ENCODE peak calls at places on chromosomes 11 and 22, in seven cellular contexts. One of them, this sample, is unnamed.

GRCh38 chr11:125564357-125564756 is 4.9 kb upstream of the EI24 start:
- DNase-seq in mesenteric fat pad: no peak
- DNase-seq in pancreas: no peak
- DNase-seq in anterior cingulate cortex: no peak
- DNase-seq in thoracic aorta: no peak
- DNase-seq in MCF 10A: no peak
- DNase-seq in activated CD8-positive, alpha-beta memory T cell treated with anti-CD3 and anti-CD28 coated beads, Interleukin-2, amount 10 ng/mL, durations not matched to agents 7 days and 5 days: no peak
- DNase-seq in this sample: no peak

GRCh38 chr11:70483077-70483861 is 84.9 kb downstream of the CTTN start:
- DNase-seq in mesenteric fat pad: no peak
- DNase-seq in pancreas: no peak
- DNase-seq in anterior cingulate cortex: no peak
- DNase-seq in thoracic aorta: no peak
- DNase-seq in MCF 10A: peak; percentile 69
- DNase-seq in activated CD8-positive, alpha-beta memory T cell treated with anti-CD3 and anti-CD28 coated beads, Interleukin-2, amount 10 ng/mL, durations not matched to agents 7 days and 5 days: no peak
- DNase-seq in this sample: peak; percentile 33

GRCh38 chr11:118911113-118911879 is 14.4 kb downstream of the BCL9L start:
- DNase-seq in mesenteric fat pad: no peak
- DNase-seq in pancreas: no peak
- DNase-seq in anterior cingulate cortex: no peak
- DNase-seq in thoracic aorta: no peak
- DNase-seq in MCF 10A: peak; percentile 66
- DNase-seq in activated CD8-positive, alpha-beta memory T cell treated with anti-CD3 and anti-CD28 coated beads, Interleukin-2, amount 10 ng/mL, durations not matched to agents 7 days and 5 days: no peak
- DNase-seq in this sample: no peak

GRCh38 chr11:117502285-117502856 is 174.7 kb downstream of the CEP164 start:
- DNase-seq in mesenteric fat pad: no peak
- DNase-seq in pancreas: no peak
- DNase-seq in anterior cingulate cortex: no peak
- DNase-seq in thoracic aorta: no peak
- DNase-seq in MCF 10A: no peak
- DNase-seq in activated CD8-positive, alpha-beta memory T cell treated with anti-CD3 and anti-CD28 coated beads, Interleukin-2, amount 10 ng/mL, durations not matched to agents 7 days and 5 days: no peak
- DNase-seq in this sample: no peak

GRCh38 chr22:22865311-22866072 is 22.1 kb upstream of the IGLL5 start:
- DNase-seq in mesenteric fat pad: no peak
- DNase-seq in pancreas: no peak
- DNase-seq in anterior cingulate cortex: no peak
- DNase-seq in thoracic aorta: no peak
- DNase-seq in MCF 10A: no peak
- DNase-seq in activated CD8-positive, alpha-beta memory T cell treated with anti-CD3 and anti-CD28 coated beads, Interleukin-2, amount 10 ng/mL, durations not matched to agents 7 days and 5 days: peak; percentile 70
- DNase-seq in this sample: no peak

GRCh38 chr11:461626-462025 is 11.5 kb downstream of the PTDSS2 start:
- DNase-seq in mesenteric fat pad: no peak
- DNase-seq in pancreas: no peak
- DNase-seq in anterior cingulate cortex: no peak
- DNase-seq in thoracic aorta: no peak
- DNase-seq in MCF 10A: no peak
- DNase-seq in activated CD8-positive, alpha-beta memory T cell treated with anti-CD3 and anti-CD28 coated beads, Interleukin-2, amount 10 ng/mL, durations not matched to agents 7 days and 5 days: no peak
- DNase-seq in this sample: no peak

GRCh38 chr11:67287355-67288197 is 1.5 kb upstream of the ANKRD13D start:
- DNase-seq in mesenteric fat pad: no peak
- DNase-seq in pancreas: no peak
- DNase-seq in anterior cingulate cortex: no peak
- DNase-seq in thoracic aorta: no peak
- DNase-seq in MCF 10A: no peak
- DNase-seq in activated CD8-positive, alpha-beta memory T cell treated with anti-CD3 and anti-CD28 coated beads, Interleukin-2, amount 10 ng/mL, durations not matched to agents 7 days and 5 days: peak; percentile 80
- DNase-seq in this sample: no peak

GRCh38 chr11:119077839-119078238 is 6.8 kb upstream of the HMBS start:
- DNase-seq in mesenteric fat pad: no peak
- DNase-seq in pancreas: no peak
- DNase-seq in anterior cingulate cortex: no peak
- DNase-seq in thoracic aorta: no peak
- DNase-seq in MCF 10A: no peak
- DNase-seq in activated CD8-positive, alpha-beta memory T cell treated with anti-CD3 and anti-CD28 coated beads, Interleukin-2, amount 10 ng/mL, durations not matched to agents 7 days and 5 days: no peak
- DNase-seq in this sample: no peak

GRCh38 chr11:85854557-85855340 is 434 bp upstream of the CCDC83 start:
- DNase-seq in mesenteric fat pad: peak; percentile 98
- DNase-seq in pancreas: peak; percentile 96
- DNase-seq in anterior cingulate cortex: peak; percentile 82
- DNase-seq in thoracic aorta: peak; percentile 39
- DNase-seq in MCF 10A: peak; percentile 85
- DNase-seq in activated CD8-positive, alpha-beta memory T cell treated with anti-CD3 and anti-CD28 coated beads, Interleukin-2, amount 10 ng/mL, durations not matched to agents 7 days and 5 days: peak; percentile 94
- DNase-seq in this sample: peak; percentile 91

GRCh38 chr11:44949160-44950035 is 1.3 kb downstream of the TP53I11 start:
- DNase-seq in mesenteric fat pad: no peak
- DNase-seq in pancreas: peak; percentile 41
- DNase-seq in anterior cingulate cortex: peak; percentile 60
- DNase-seq in thoracic aorta: no peak
- DNase-seq in MCF 10A: no peak
- DNase-seq in activated CD8-positive, alpha-beta memory T cell treated with anti-CD3 and anti-CD28 coated beads, Interleukin-2, amount 10 ng/mL, durations not matched to agents 7 days and 5 days: no peak
- DNase-seq in this sample: no peak

GRCh38 chr22:36734171-36735058 is 30.9 kb upstream of the CACNG2 start:
- DNase-seq in mesenteric fat pad: no peak
- DNase-seq in pancreas: peak; percentile 81
- DNase-seq in anterior cingulate cortex: no peak
- DNase-seq in thoracic aorta: no peak
- DNase-seq in MCF 10A: no peak
- DNase-seq in activated CD8-positive, alpha-beta memory T cell treated with anti-CD3 and anti-CD28 coated beads, Interleukin-2, amount 10 ng/mL, durations not matched to agents 7 days and 5 days: no peak
- DNase-seq in this sample: no peak

GRCh38 chr22:40289991-40290459 is 56.3 kb upstream of the ADSL start:
- DNase-seq in mesenteric fat pad: no peak
- DNase-seq in pancreas: no peak
- DNase-seq in anterior cingulate cortex: no peak
- DNase-seq in thoracic aorta: no peak
- DNase-seq in MCF 10A: no peak
- DNase-seq in activated CD8-positive, alpha-beta memory T cell treated with anti-CD3 and anti-CD28 coated beads, Interleukin-2, amount 10 ng/mL, durations not matched to agents 7 days and 5 days: peak; percentile 85
- DNase-seq in this sample: no peak

GRCh38 chr11:58125469-58125868 is at the start of gene OR9I1:
- DNase-seq in mesenteric fat pad: no peak
- DNase-seq in pancreas: no peak
- DNase-seq in anterior cingulate cortex: no peak
- DNase-seq in thoracic aorta: no peak
- DNase-seq in MCF 10A: no peak
- DNase-seq in activated CD8-positive, alpha-beta memory T cell treated with anti-CD3 and anti-CD28 coated beads, Interleukin-2, amount 10 ng/mL, durations not matched to agents 7 days and 5 days: no peak
- DNase-seq in this sample: no peak

GRCh38 chr11:44681698-44682097 is 45.1 kb upstream of the TSPAN18 start:
- DNase-seq in mesenteric fat pad: no peak
- DNase-seq in pancreas: no peak
- DNase-seq in anterior cingulate cortex: no peak
- DNase-seq in thoracic aorta: no peak
- DNase-seq in MCF 10A: peak; percentile 60
- DNase-seq in activated CD8-positive, alpha-beta memory T cell treated with anti-CD3 and anti-CD28 coated beads, Interleukin-2, amount 10 ng/mL, durations not matched to agents 7 days and 5 days: peak; percentile 43
- DNase-seq in this sample: no peak

GRCh38 chr11:103170865-103171264 is 61.6 kb downstream of the DYNC2H1 start:
- DNase-seq in mesenteric fat pad: no peak
- DNase-seq in pancreas: no peak
- DNase-seq in anterior cingulate cortex: no peak
- DNase-seq in thoracic aorta: no peak
- DNase-seq in MCF 10A: peak; percentile 70
- DNase-seq in activated CD8-positive, alpha-beta memory T cell treated with anti-CD3 and anti-CD28 coated beads, Interleukin-2, amount 10 ng/mL, durations not matched to agents 7 days and 5 days: no peak
- DNase-seq in this sample: no peak

GRCh38 chr22:41939981-41940852 is 6.7 kb downstream of the CENPM start:
- DNase-seq in mesenteric fat pad: no peak
- DNase-seq in pancreas: no peak
- DNase-seq in anterior cingulate cortex: no peak
- DNase-seq in thoracic aorta: no peak
- DNase-seq in MCF 10A: no peak
- DNase-seq in activated CD8-positive, alpha-beta memory T cell treated with anti-CD3 and anti-CD28 coated beads, Interleukin-2, amount 10 ng/mL, durations not matched to agents 7 days and 5 days: peak; percentile 99
- DNase-seq in this sample: no peak

GRCh38 chr11:18282626-18283025 is 16.6 kb downstream of the SAA1 start:
- DNase-seq in mesenteric fat pad: no peak
- DNase-seq in pancreas: no peak
- DNase-seq in anterior cingulate cortex: no peak
- DNase-seq in thoracic aorta: no peak
- DNase-seq in MCF 10A: no peak
- DNase-seq in activated CD8-positive, alpha-beta memory T cell treated with anti-CD3 and anti-CD28 coated beads, Interleukin-2, amount 10 ng/mL, durations not matched to agents 7 days and 5 days: no peak
- DNase-seq in this sample: no peak

GRCh38 chr11:80846979-80847378 is 1406.1 kb upstream of the TENM4 start:
- DNase-seq in mesenteric fat pad: no peak
- DNase-seq in pancreas: no peak
- DNase-seq in anterior cingulate cortex: no peak
- DNase-seq in thoracic aorta: no peak
- DNase-seq in MCF 10A: no peak
- DNase-seq in activated CD8-positive, alpha-beta memory T cell treated with anti-CD3 and anti-CD28 coated beads, Interleukin-2, amount 10 ng/mL, durations not matched to agents 7 days and 5 days: no peak
- DNase-seq in this sample: no peak

GRCh38 chr11:123640677-123641494 is 13.5 kb downstream of the SCN3B start:
- DNase-seq in mesenteric fat pad: no peak
- DNase-seq in pancreas: peak; percentile 47
- DNase-seq in anterior cingulate cortex: peak; percentile 33
- DNase-seq in thoracic aorta: no peak
- DNase-seq in MCF 10A: peak; percentile 54
- DNase-seq in activated CD8-positive, alpha-beta memory T cell treated with anti-CD3 and anti-CD28 coated beads, Interleukin-2, amount 10 ng/mL, durations not matched to agents 7 days and 5 days: peak; percentile 60
- DNase-seq in this sample: no peak

GRCh38 chr22:50520826-50521453 is 4.5 kb downstream of the SCO2 start:
- DNase-seq in mesenteric fat pad: no peak
- DNase-seq in pancreas: no peak
- DNase-seq in anterior cingulate cortex: no peak
- DNase-seq in thoracic aorta: no peak
- DNase-seq in MCF 10A: no peak
- DNase-seq in activated CD8-positive, alpha-beta memory T cell treated with anti-CD3 and anti-CD28 coated beads, Interleukin-2, amount 10 ng/mL, durations not matched to agents 7 days and 5 days: no peak
- DNase-seq in this sample: no peak

GRCh38 chr11:61587951-61588695 is 7.2 kb upstream of the SYT7 start:
- DNase-seq in mesenteric fat pad: no peak
- DNase-seq in pancreas: peak; percentile 71
- DNase-seq in anterior cingulate cortex: peak; percentile 46
- DNase-seq in thoracic aorta: no peak
- DNase-seq in MCF 10A: peak; percentile 50
- DNase-seq in activated CD8-positive, alpha-beta memory T cell treated with anti-CD3 and anti-CD28 coated beads, Interleukin-2, amount 10 ng/mL, durations not matched to agents 7 days and 5 days: peak; percentile 58
- DNase-seq in this sample: peak; percentile 13

GRCh38 chr11:92886243-92886905 is 83.1 kb upstream of the MTNR1B start:
- DNase-seq in mesenteric fat pad: no peak
- DNase-seq in pancreas: peak; percentile 53
- DNase-seq in anterior cingulate cortex: peak; percentile 15
- DNase-seq in thoracic aorta: no peak
- DNase-seq in MCF 10A: peak; percentile 76
- DNase-seq in activated CD8-positive, alpha-beta memory T cell treated with anti-CD3 and anti-CD28 coated beads, Interleukin-2, amount 10 ng/mL, durations not matched to agents 7 days and 5 days: no peak
- DNase-seq in this sample: peak; percentile 19

GRCh38 chr11:27997344-27997743 is 110.6 kb downstream of the KIF18A start:
- DNase-seq in mesenteric fat pad: no peak
- DNase-seq in pancreas: no peak
- DNase-seq in anterior cingulate cortex: no peak
- DNase-seq in thoracic aorta: no peak
- DNase-seq in MCF 10A: no peak
- DNase-seq in activated CD8-positive, alpha-beta memory T cell treated with anti-CD3 and anti-CD28 coated beads, Interleukin-2, amount 10 ng/mL, durations not matched to agents 7 days and 5 days: no peak
- DNase-seq in this sample: no peak

GRCh38 chr11:60633645-60634044 is 65.8 kb upstream of the MS4A8 start:
- DNase-seq in mesenteric fat pad: no peak
- DNase-seq in pancreas: no peak
- DNase-seq in anterior cingulate cortex: no peak
- DNase-seq in thoracic aorta: no peak
- DNase-seq in MCF 10A: no peak
- DNase-seq in activated CD8-positive, alpha-beta memory T cell treated with anti-CD3 and anti-CD28 coated beads, Interleukin-2, amount 10 ng/mL, durations not matched to agents 7 days and 5 days: no peak
- DNase-seq in this sample: no peak

GRCh38 chr11:45736424-45736823 is 68.5 kb upstream of the SLC35C1 start:
- DNase-seq in mesenteric fat pad: no peak
- DNase-seq in pancreas: no peak
- DNase-seq in anterior cingulate cortex: no peak
- DNase-seq in thoracic aorta: no peak
- DNase-seq in MCF 10A: peak; percentile 96
- DNase-seq in activated CD8-positive, alpha-beta memory T cell treated with anti-CD3 and anti-CD28 coated beads, Interleukin-2, amount 10 ng/mL, durations not matched to agents 7 days and 5 days: no peak
- DNase-seq in this sample: no peak

GRCh38 chr11:75715688-75716087 is 1.9 kb upstream of the MOGAT2 start:
- DNase-seq in mesenteric fat pad: no peak
- DNase-seq in pancreas: no peak
- DNase-seq in anterior cingulate cortex: no peak
- DNase-seq in thoracic aorta: no peak
- DNase-seq in MCF 10A: no peak
- DNase-seq in activated CD8-positive, alpha-beta memory T cell treated with anti-CD3 and anti-CD28 coated beads, Interleukin-2, amount 10 ng/mL, durations not matched to agents 7 days and 5 days: no peak
- DNase-seq in this sample: no peak

GRCh38 chr11:61277186-61277972 is 17.7 kb downstream of the VWCE start:
- DNase-seq in mesenteric fat pad: no peak
- DNase-seq in pancreas: no peak
- DNase-seq in anterior cingulate cortex: no peak
- DNase-seq in thoracic aorta: no peak
- DNase-seq in MCF 10A: no peak
- DNase-seq in activated CD8-positive, alpha-beta memory T cell treated with anti-CD3 and anti-CD28 coated beads, Interleukin-2, amount 10 ng/mL, durations not matched to agents 7 days and 5 days: no peak
- DNase-seq in this sample: no peak

GRCh38 chr11:74090701-74091100 is 80.1 kb downstream of the C2CD3 start:
- DNase-seq in mesenteric fat pad: no peak
- DNase-seq in pancreas: no peak
- DNase-seq in anterior cingulate cortex: no peak
- DNase-seq in thoracic aorta: no peak
- DNase-seq in MCF 10A: peak; percentile 7
- DNase-seq in activated CD8-positive, alpha-beta memory T cell treated with anti-CD3 and anti-CD28 coated beads, Interleukin-2, amount 10 ng/mL, durations not matched to agents 7 days and 5 days: no peak
- DNase-seq in this sample: no peak

GRCh38 chr22:25636323-25636722 is 71.8 kb downstream of the GRK3 start:
- DNase-seq in mesenteric fat pad: no peak
- DNase-seq in pancreas: no peak
- DNase-seq in anterior cingulate cortex: no peak
- DNase-seq in thoracic aorta: no peak
- DNase-seq in MCF 10A: no peak
- DNase-seq in activated CD8-positive, alpha-beta memory T cell treated with anti-CD3 and anti-CD28 coated beads, Interleukin-2, amount 10 ng/mL, durations not matched to agents 7 days and 5 days: no peak
- DNase-seq in this sample: no peak

GRCh38 chr11:30741039-30741550 is 154.9 kb upstream of the MPPED2 start:
- DNase-seq in mesenteric fat pad: no peak
- DNase-seq in pancreas: no peak
- DNase-seq in anterior cingulate cortex: no peak
- DNase-seq in thoracic aorta: no peak
- DNase-seq in MCF 10A: peak; percentile 46
- DNase-seq in activated CD8-positive, alpha-beta memory T cell treated with anti-CD3 and anti-CD28 coated beads, Interleukin-2, amount 10 ng/mL, durations not matched to agents 7 days and 5 days: no peak
- DNase-seq in this sample: no peak

GRCh38 chr22:26821854-26822253 is 164.5 kb downstream of the MIAT start:
- DNase-seq in mesenteric fat pad: no peak
- DNase-seq in pancreas: no peak
- DNase-seq in anterior cingulate cortex: no peak
- DNase-seq in thoracic aorta: no peak
- DNase-seq in MCF 10A: no peak
- DNase-seq in activated CD8-positive, alpha-beta memory T cell treated with anti-CD3 and anti-CD28 coated beads, Interleukin-2, amount 10 ng/mL, durations not matched to agents 7 days and 5 days: no peak
- DNase-seq in this sample: no peak